ENCODE peak calls at places on chromosomes 3 and 15, in ten cellular contexts. G is testis, L is Panc1, K is psoas muscle, H is Peyer's patch, C is cardiac muscle cell, P is fibroblast of lung, J is tibial artery, W is heart left ventricle, X is left lung. V is an unnamed sample.

GRCh38 chr3:174329321-174329720 is 529.8 kb upstream of the NAALADL2 start:
- DNase-seq in L (no peak), P (peak; percentile 87), J (no peak), W (no peak), C (no peak), K (no peak), X (no peak), G (no peak), H (no peak), V (no peak)

GRCh38 chr3:6526861-6527260 is 334.1 kb upstream of the GRM7 start:
- DNase-seq in P (no peak), G (no peak), H (no peak), K (no peak), J (no peak), X (no peak), L (no peak), W (no peak), C (no peak), V (no peak)

GRCh38 chr3:51588724-51589123 is 50.2 kb downstream of the RAD54L2 start:
- DNase-seq in X (no peak), L (no peak), K (no peak), P (no peak), J (no peak), C (no peak), W (no peak), H (no peak), G (no peak), V (no peak)

GRCh38 chr3:172241385-172241784 is 202.0 kb downstream of the FNDC3B start:
- DNase-seq in H (no peak), G (no peak), X (no peak), K (no peak), P (no peak), L (no peak), W (no peak), C (no peak), J (no peak), V (no peak)

GRCh38 chr3:157274644-157275137 is 114.7 kb upstream of the CCNL1 start:
- DNase-seq in X (no peak), H (no peak), W (no peak), K (no peak), J (no peak), P (no peak), G (no peak), C (no peak), L (no peak), V (no peak)

GRCh38 chr15:27336676-27337075 is 365.7 kb downstream of the GABRG3 start:
- DNase-seq in J (no peak), X (no peak), W (no peak), C (no peak), H (no peak), G (no peak), L (no peak), K (no peak), P (peak; percentile 61), V (no peak)

GRCh38 chr15:69346112-69346511 is 47.4 kb downstream of the PAQR5 start:
- DNase-seq in G (no peak), H (no peak), P (peak; percentile 42), C (no peak), W (no peak), X (no peak), K (no peak), L (no peak), J (no peak), V (no peak)

GRCh38 chr3:4899654-4900236 is 79.5 kb upstream of the BHLHE40 start:
- DNase-seq in C (no peak), K (no peak), X (no peak), P (peak; percentile 28), J (peak; percentile 74), L (no peak), G (peak; percentile 77), H (peak; percentile 53), W (no peak), V (peak; percentile 86)

GRCh38 chr3:56291953-56292352 is 176.3 kb downstream of the ERC2 start:
- DNase-seq in H (no peak), K (no peak), C (no peak), P (peak; percentile 88), L (no peak), J (no peak), X (no peak), W (no peak), G (no peak), V (no peak)

GRCh38 chr15:90080818-90081382 is 21.4 kb downstream of the IDH2 start:
- DNase-seq in L (no peak), X (no peak), H (no peak), P (no peak), K (no peak), G (no peak), J (no peak), C (no peak), W (no peak), V (no peak)

GRCh38 chr3:108838411-108838810 is 15.8 kb downstream of the TRAT1 start:
- DNase-seq in H (no peak), G (no peak), W (no peak), P (no peak), K (no peak), C (no peak), X (no peak), L (no peak), J (no peak), V (no peak)

GRCh38 chr3:159765025-159765859 is 223.4 kb upstream of the IL12A start:
- DNase-seq in X (peak; percentile 80), H (peak; percentile 54), K (peak; percentile 84), P (peak; percentile 99), C (peak; percentile 61), J (peak; percentile 97), L (peak; percentile 85), G (peak; percentile 30), W (peak; percentile 88), V (peak; percentile 52)

GRCh38 chr3:67083277-67083676 is 85.2 kb downstream of the KBTBD8 start:
- DNase-seq in W (no peak), C (no peak), G (no peak), L (no peak), P (peak; percentile 20), K (no peak), H (no peak), J (no peak), X (no peak), V (no peak)

GRCh38 chr15:56918907-56919707 is 663 bp downstream of the TCF12 start:
- DNase-seq in G (peak; percentile 51), K (peak; percentile 81), W (peak; percentile 62), L (no peak), P (peak; percentile 76), X (peak; percentile 58), H (peak; percentile 75), J (peak; percentile 72), C (peak; percentile 76), V (peak; percentile 70)

GRCh38 chr3:43963208-43963607 is 272.5 kb downstream of the ABHD5 start:
- DNase-seq in L (no peak), G (no peak), X (no peak), W (no peak), J (no peak), P (no peak), H (no peak), K (no peak), C (no peak), V (no peak)
- TF ChIP-seq CTCF in L (no peak), G (no peak), X (no peak), W (no peak), J (no peak), P (no peak), H (no peak), K (no peak), C (no peak), V (no peak)

DNA sequence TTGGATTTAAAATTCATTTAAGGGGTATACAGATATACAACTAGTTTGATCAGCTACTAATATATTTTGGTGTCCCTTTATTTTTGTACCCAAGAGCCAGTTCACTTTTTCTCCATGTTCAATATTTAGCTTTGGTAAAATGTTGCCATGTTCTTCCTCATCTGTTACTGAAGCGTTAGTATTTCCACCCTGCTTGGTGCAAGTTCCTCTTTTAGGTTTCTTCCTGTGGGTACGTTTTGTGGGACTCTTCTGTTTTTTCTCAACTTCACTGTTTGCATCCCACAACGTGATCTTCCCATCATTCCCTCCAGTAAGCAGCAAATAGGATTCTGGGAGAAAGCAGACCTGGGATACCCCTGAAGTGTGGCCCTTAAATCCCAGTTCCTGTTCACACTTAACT is 14.1 kb downstream of the WDR53 start:
- DNase-seq in H (no peak), J (no peak), K (no peak), G (no peak), X (no peak), W (no peak), C (no peak), L (no peak), P (no peak), V (no peak)
- H3K27ac ChIP-seq in H (no peak overlapping the region), J (no peak overlapping the region), K (peak overlapping the region; percentile 62), G (no peak overlapping the region), X (peak overlapping the region; percentile 75), W (no peak overlapping the region), C (no peak overlapping the region), L (no peak overlapping the region), P (no peak overlapping the region), V (no peak overlapping the region)

DNA sequence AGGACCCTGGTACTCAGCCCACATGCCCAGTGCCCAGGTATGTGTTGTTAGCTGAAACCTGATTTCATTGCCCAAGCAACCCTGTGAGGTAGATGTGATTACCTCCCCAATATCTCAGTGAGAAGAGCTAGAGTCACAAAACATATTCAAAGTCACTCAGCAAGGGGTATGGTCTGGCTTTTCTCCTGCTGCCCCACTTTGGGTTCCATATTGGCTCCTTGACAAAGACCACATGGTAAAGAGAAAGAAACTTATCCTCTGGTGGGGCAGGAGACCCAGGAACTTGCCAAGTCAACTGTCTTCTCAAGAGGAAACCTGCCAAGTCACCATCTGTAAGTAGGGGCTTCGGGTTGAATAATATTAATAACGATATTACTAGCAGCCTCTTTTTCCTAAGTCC is 148.3 kb upstream of the LMCD1 start:
- DNase-seq in G (no peak), K (no peak), L (no peak), W (no peak), C (no peak), H (no peak), X (no peak), P (no peak), J (no peak), V (no peak)
- H3K9me3 ChIP-seq in G (no peaks in the 10 kb centered on the region), K (no peaks in the 10 kb centered on the region), L (no peaks in the 10 kb centered on the region), W (no peaks in the 10 kb centered on the region), C (no peaks in the 10 kb centered on the region), H (no peaks in the 10 kb centered on the region), X (no peaks in the 10 kb centered on the region), P (no peaks in the 10 kb centered on the region), J (peaks cover 3% of the 10 kb centered on the region), V (no peaks in the 10 kb centered on the region)

DNA sequence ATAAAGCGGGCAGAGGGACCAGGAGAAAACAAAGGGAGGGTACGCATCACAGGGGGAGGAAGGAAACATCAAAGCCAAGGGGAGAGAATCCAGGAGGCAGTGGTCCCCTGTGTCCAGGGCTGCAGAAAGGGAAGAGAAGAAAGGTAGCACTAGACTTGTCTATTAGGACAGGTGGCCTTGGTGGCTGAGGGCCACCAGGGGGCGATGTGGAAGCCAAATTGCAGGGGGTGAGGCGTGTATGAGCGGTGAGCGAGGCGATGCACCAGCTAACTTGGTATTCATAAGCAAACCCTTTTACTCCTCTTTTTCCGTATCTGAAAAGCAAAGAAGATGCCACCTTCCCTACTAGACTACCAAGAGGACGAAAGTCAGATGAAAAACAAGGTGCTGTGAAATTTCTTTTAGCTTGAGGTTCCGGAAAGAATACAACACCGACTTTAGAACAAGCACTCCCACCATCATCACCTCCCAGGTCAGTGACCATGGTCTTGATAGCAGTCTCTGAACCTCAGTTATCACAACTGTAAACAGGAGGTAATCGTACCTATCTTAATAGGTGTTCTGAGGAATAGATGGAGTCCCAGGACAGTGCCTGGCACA is 654.4 kb upstream of the ADAMTS9 start:
- DNase-seq in X (no peak), W (peak; percentile 25), H (peak; percentile 81), C (peak; percentile 65), K (no peak), P (peak; percentile 23), J (no peak), G (peak; percentile 52), L (peak; percentile 17), V (peak; percentile 20)
- TF ChIP-seq CTCF in X (peak; percentile 44), W (peak; percentile 58), H (peak; percentile 75), C (peak; percentile 83), K (peak; percentile 40), P (peak; percentile 77), J (no peak), G (peak; percentile 49), L (peak; percentile 80), V (peak; percentile 38)

GRCh38 chr15:40593588-40594428 is at the start of gene KNL1:
- DNase-seq in P (peak; percentile 85), K (peak; percentile 92), J (peak; percentile 95), H (peak; percentile 91), W (peak; percentile 90), C (peak; percentile 92), X (peak; percentile 91), G (peak; percentile 96), L (peak; percentile 99), V (peak; percentile 93)
- H3K27ac ChIP-seq in P (peak within 1 kb of the TSS; percentile 98), K (peak within 1 kb of the TSS; percentile 91), J (peak within 1 kb of the TSS; percentile 81), H (peak within 1 kb of the TSS; percentile 76), W (peak within 1 kb of the TSS; percentile 85), C (peak within 1 kb of the TSS; percentile 97), X (peak within 1 kb of the TSS; percentile 94), G (peak within 1 kb of the TSS; percentile 95), L (peak within 1 kb of the TSS; percentile 97), V (peak within 1 kb of the TSS; percentile 89)

V was measured in adrenal gland.